ENCODE peak calls at places on chromosomes 11 and 22, in ten cellular contexts. F is head of caudate nucleus, Q is GM12891, I is GM10248, C is upper lobe of right lung, E is non-pigmented ciliary epithelial cell, Z is aorta, W is BE2C, M is IMR-90, D is GM20000. L is an unnamed sample.

GRCh38 chr11:124113890-124114289 is 1.4 kb upstream of the VWA5A start:
- DNase-seq in M (peak), D (no peak), F (no peak), Z (no peak), I (no peak), W (no peak), C (no peak), Q (no peak), E (no peak), L (peak)

GRCh38 chr22:21042978-21043855 is 2.5 kb upstream of the LRRC74B start:
- DNase-seq in E (no peak), F (no peak), Q (no peak), W (no peak), D (no peak), I (no peak), Z (no peak), M (no peak), C (peak), L (no peak)

GRCh38 chr11:109378049-109378448 is 43.9 kb upstream of the C11orf87 start:
- DNase-seq in I (no peak), E (no peak), Z (no peak), D (no peak), Q (no peak), W (no peak), M (no peak), C (no peak), F (no peak), L (no peak)

GRCh38 chr11:110190885-110191284 is 97.7 kb downstream of the ZC3H12C start:
- DNase-seq in I (no peak), Z (no peak), M (no peak), E (no peak), D (no peak), W (no peak), Q (no peak), C (no peak), F (no peak), L (no peak)

GRCh38 chr22:50544746-50545253 is 899 bp upstream of the KLHDC7B start:
- DNase-seq in E (no peak), C (peak), M (no peak), I (peak), F (no peak), Z (no peak), W (no peak), D (peak), Q (no peak), L (no peak)

GRCh38 chr22:41699264-41700104 is at the start of gene MEI1:
- DNase-seq in W (peak), C (peak), Q (peak), D (peak), E (no peak), F (peak), I (peak), Z (peak), M (peak), L (peak)

GRCh38 chr11:65912840-65913239 is 6.0 kb downstream of the C11orf68 start:
- DNase-seq in E (no peak), Q (no peak), M (peak), I (peak), C (no peak), D (no peak), Z (no peak), W (no peak), F (no peak), L (peak)

GRCh38 chr11:72712168-72712721 is 38.0 kb upstream of the PDE2A start:
- DNase-seq in Z (no peak), F (peak), W (no peak), I (no peak), Q (no peak), M (no peak), E (no peak), C (peak), D (no peak), L (peak)

GRCh38 chr11:38191101-38191500 is 1593.1 kb upstream of the RAG2 start:
- DNase-seq in M (no peak), E (no peak), D (no peak), Z (no peak), C (no peak), I (no peak), F (no peak), W (no peak), Q (no peak), L (no peak)

GRCh38 chr11:57978686-57979531 is 44.8 kb upstream of the OR9Q1 start:
- DNase-seq in Z (no peak), D (no peak), E (no peak), Q (no peak), C (no peak), F (no peak), M (peak), W (no peak), I (no peak), L (no peak)

GRCh38 chr11:126929186-126930085 is 71.1 kb downstream of the KIRREL3 start:
- DNase-seq in D (no peak), C (no peak), F (no peak), M (peak), W (no peak), Q (no peak), E (no peak), I (no peak), Z (no peak), L (peak)

GRCh38 chr11:120780239-120780638 is 243.7 kb upstream of the TBCEL start:
- DNase-seq in W (no peak), E (no peak), I (no peak), D (no peak), Z (no peak), F (no peak), Q (no peak), M (peak), C (no peak), L (peak)

GRCh38 chr11:1868636-1869291 is 15.9 kb downstream of the LSP1 start:
- DNase-seq in I (no peak), C (peak), W (no peak), Z (peak), M (no peak), Q (no peak), E (no peak), D (no peak), F (no peak), L (no peak)

GRCh38 chr11:134407321-134407828 is 4.7 kb downstream of the B3GAT1 start:
- DNase-seq in D (no peak), E (no peak), M (no peak), W (no peak), Q (no peak), I (no peak), Z (no peak), F (peak), C (no peak), L (no peak)

GRCh38 chr11:65471410-65471762 is 27.5 kb upstream of the MALAT1 start:
- DNase-seq in D (no peak), E (no peak), I (peak), C (peak), Z (peak), W (peak), F (peak), Q (no peak), M (peak), L (peak)

GRCh38 chr11:66510271-66510989 is at the start of gene BBS1:
- DNase-seq in Z (peak), I (peak), M (peak), C (peak), F (peak), Q (peak), W (peak), D (peak), E (peak), L (peak)